ENCODE peak calls at places on chromosomes 2 and 18, in four cellular contexts. K is H1, Z is neuronal stem cell, X is H9. N is an unnamed sample.

GRCh38 chr2:111135910-111136297 is 15.2 kb downstream of the BCL2L11 start:
- DNase-seq in K (no peak), Z (no peak), X (peak; percentile 55), N (peak; percentile 61)

GRCh38 chr2:178477443-178478099 is 829 bp downstream of the FKBP7 start:
- DNase-seq in K (no peak), Z (no peak), X (no peak), N (no peak)

GRCh38 chr2:96927420-96928171 is 57.7 kb upstream of the SEMA4C start:
- DNase-seq in K (no peak), Z (no peak), X (no peak), N (no peak)

GRCh38 chr18:64566461-64566860 is 417.6 kb upstream of the LINC00305 start:
- DNase-seq in K (no peak), Z (no peak), X (no peak), N (no peak)

GRCh38 chr2:157785200-157785599 is 90.9 kb downstream of the ACVR1 start:
- DNase-seq in K (no peak), Z (no peak), X (no peak), N (no peak)

GRCh38 chr2:42095923-42096408 is 48.1 kb downstream of the PKDCC start:
- DNase-seq in K (no peak), Z (peak; percentile 56), X (no peak), N (peak; percentile 50)

GRCh38 chr2:27795868-27796277 is 24.4 kb downstream of the MRPL33 start:
- DNase-seq in K (no peak), Z (no peak), X (no peak), N (no peak)

GRCh38 chr2:167637726-167638125 is 609.7 kb downstream of the STK39 start:
- DNase-seq in K (no peak), Z (no peak), X (no peak), N (no peak)

GRCh38 chr2:106885981-106886915 is at the start of gene ST6GAL2:
- DNase-seq in K (no peak), Z (peak; percentile 58), X (peak; percentile 50), N (peak; percentile 47)

GRCh38 chr2:203692039-203692710 is 14.3 kb upstream of the CD28 start:
- DNase-seq in K (no peak), Z (no peak), X (no peak), N (no peak)

GRCh38 chr2:130241041-130241707 is 42.9 kb upstream of the TUBA3E start:
- DNase-seq in K (no peak), Z (no peak), X (no peak), N (peak; percentile 58)

GRCh38 chr2:230671117-230671516 is 41.5 kb upstream of the CAB39 start:
- DNase-seq in K (no peak), Z (no peak), X (no peak), N (no peak)

GRCh38 chr18:61606068-61606660 is 272.9 kb downstream of the CDH20 start:
- DNase-seq in K (no peak), Z (peak; percentile 65), X (peak; percentile 64), N (peak; percentile 94)
- H3K9ac ChIP-seq in K (no peak overlapping the region), Z (no peak overlapping the region), X (peak overlapping the region; percentile 55), N (peak overlapping the region; percentile 75)

DNA sequence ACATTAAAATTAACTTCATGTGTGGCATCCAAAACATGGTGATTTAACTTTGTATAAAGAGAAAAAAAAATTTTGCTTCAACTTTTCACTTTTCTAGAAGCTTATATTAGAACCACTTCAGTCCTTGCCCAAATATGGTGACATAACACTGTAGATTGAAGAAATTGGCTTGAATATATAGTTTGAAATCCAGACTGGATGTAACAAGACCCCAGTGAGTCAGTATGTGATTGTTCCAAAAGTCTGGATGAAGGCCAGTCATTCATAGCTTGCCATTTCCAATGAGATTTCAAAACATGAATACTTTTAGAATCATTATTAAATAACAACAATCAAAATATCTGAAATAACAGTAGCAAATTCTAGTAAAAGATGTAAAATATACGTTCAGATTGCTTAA is 104.8 kb upstream of the FN1 start:
- DNase-seq in K (no peak), Z (no peak), X (no peak), N (no peak)
- H3K4ac ChIP-seq in K (no peak overlapping the region), Z (no peak overlapping the region), X (no peak overlapping the region), N (no peak overlapping the region)

GRCh38 chr2:48227617-48228344 is 302.2 kb upstream of the STON1 start:
- DNase-seq in K (no peak), Z (no peak), X (no peak), N (no peak)
- H3K9ac ChIP-seq in K (no peak overlapping the region), Z (no peak overlapping the region), X (no peak overlapping the region), N (no peak overlapping the region)

GRCh38 chr2:57677296-57677695 is 369.3 kb upstream of the VRK2 start:
- DNase-seq in K (no peak), Z (no peak), X (no peak), N (no peak)
- H3K4ac ChIP-seq in K (no peak overlapping the region), Z (no peak overlapping the region), X (no peak overlapping the region), N (no peak overlapping the region)

N was measured in mesendoderm.